ENCODE peak calls at places on chromosomes 4 and X, in four cellular contexts. I is islet precursor cell; J is CD8-positive, alpha-beta memory T cell; P is ACHN. S is an unnamed sample.

GRCh38 chr4:110287130-110287529 is 88.7 kb upstream of the ELOVL6 start:
- DNase-seq in P (peak), J (no peak), I (no peak), S (peak)

GRCh38 chrX:120377179-120377578 is 15.3 kb downstream of the ATP1B4 start:
- DNase-seq in I (no peak), P (no peak), J (no peak), S (no peak)

GRCh38 chr4:165209796-165210195 is 2.4 kb downstream of the KLHL2 start:
- DNase-seq in I (no peak), J (no peak), P (no peak), S (no peak)

GRCh38 chr4:152360045-152360410 is 175.9 kb downstream of the FBXW7 start:
- DNase-seq in P (no peak), J (no peak), I (no peak), S (no peak)

GRCh38 chrX:350534-351321 is 32.1 kb upstream of the GTPBP6 start:
- DNase-seq in I (no peak), P (no peak), J (no peak), S (no peak)

GRCh38 chrX:11944486-11944885 is 186.4 kb downstream of the MSL3 start:
- DNase-seq in J (no peak), I (peak), P (peak), S (peak)

GRCh38 chrX:78075787-78076389 is 28.2 kb upstream of the PGK1 start:
- DNase-seq in I (no peak), J (no peak), P (no peak), S (no peak)

GRCh38 chr4:83503974-83504373 is 19.1 kb upstream of the ABRAXAS1 start:
- DNase-seq in P (no peak), I (no peak), J (no peak), S (no peak)

GRCh38 chr4:78558421-78558820 is 6.9 kb downstream of the ANXA3 start:
- DNase-seq in J (no peak), I (no peak), P (no peak), S (no peak)

GRCh38 chr4:40057540-40058091 is 966 bp downstream of the N4BP2 start:
- DNase-seq in I (peak), P (peak), J (peak), S (peak)

GRCh38 chr4:11470709-11471441 is 42.2 kb upstream of the HS3ST1 start:
- DNase-seq in I (peak), P (no peak), J (no peak), S (no peak)

GRCh38 chr4:24642941-24643628 is 58.7 kb upstream of the DHX15 start:
- DNase-seq in I (peak), P (peak), J (no peak), S (peak)

GRCh38 chrX:102516314-102516936 is at the start of gene TMSB15A:
- DNase-seq in J (peak), I (peak), P (peak), S (peak)

S was measured in brain microvascular endothelial cell.